ENCODE peak calls at places on chromosomes 2 and 18, in five cellular contexts. V is body of pancreas; N is mucosa of descending colon; X is neuronal stem cell; P is effector memory CD4-positive, alpha-beta T cell. A is an unnamed sample.

GRCh38 chr18:9613550-9614400 is 584 bp downstream of the PPP4R1 start:
- DNase-seq in V (peak; percentile 62), N (peak; percentile 79), X (peak; percentile 37), P (no peak), A (peak; percentile 60)

GRCh38 chr2:162126145-162126926 is 25.7 kb downstream of the GCG start:
- DNase-seq in V (no peak), N (no peak), X (no peak), P (no peak), A (no peak)

GRCh38 chr2:10716581-10716980 is 4.8 kb upstream of the ATP6V1C2 start:
- DNase-seq in V (no peak), N (no peak), X (no peak), P (no peak), A (no peak)

GRCh38 chr2:162732946-162733698 is 105.4 kb downstream of the KCNH7 start:
- DNase-seq in V (peak; percentile 71), N (peak; percentile 21), X (no peak), P (no peak), A (no peak)

GRCh38 chr2:119178811-119179601 is 20.5 kb upstream of the C1QL2 start:
- DNase-seq in V (peak; percentile 53), N (no peak), X (no peak), P (no peak), A (peak; percentile 33)

GRCh38 chr2:180324191-180324590 is 317.1 kb upstream of the CWC22 start:
- DNase-seq in V (no peak), N (no peak), X (no peak), P (no peak), A (no peak)

GRCh38 chr2:144132357-144132756 is 387.6 kb downstream of the ZEB2 start:
- DNase-seq in V (no peak), N (no peak), X (no peak), P (no peak), A (no peak)

GRCh38 chr2:16154501-16155280 is 214.3 kb downstream of the MYCN start:
- DNase-seq in V (no peak), N (no peak), X (no peak), P (no peak), A (no peak)

GRCh38 chr2:174781298-174781697 is 17.0 kb upstream of the CHRNA1 start:
- DNase-seq in V (no peak), N (no peak), X (no peak), P (no peak), A (no peak)

GRCh38 chr2:25894135-25894830 is 16.0 kb upstream of the ASXL2 start:
- DNase-seq in V (peak; percentile 37), N (no peak), X (no peak), P (no peak), A (no peak)

GRCh38 chr2:163753721-163754120 is 17.9 kb upstream of the FIGN start:
- DNase-seq in V (no peak), N (no peak), X (no peak), P (no peak), A (no peak)

GRCh38 chr2:73759904-73760303 is 20.0 kb downstream of the DUSP11 start:
- DNase-seq in V (no peak), N (no peak), X (no peak), P (no peak), A (no peak)

GRCh38 chr2:120576509-120577474 is 158.9 kb upstream of the GLI2 start:
- DNase-seq in V (peak; percentile 26), N (no peak), X (no peak), P (no peak), A (no peak)

GRCh38 chr2:120846406-120847095 is 110.9 kb downstream of the GLI2 start:
- DNase-seq in V (no peak), N (no peak), X (no peak), P (no peak), A (no peak)

GRCh38 chr2:179447839-179448447 is 183.3 kb upstream of the SESTD1 start:
- DNase-seq in V (no peak), N (no peak), X (no peak), P (no peak), A (no peak)

GRCh38 chr2:236718207-236718992 is 148.8 kb downstream of the ACKR3 start:
- DNase-seq in V (no peak), N (no peak), X (no peak), P (no peak), A (no peak)

GRCh38 chr2:26189751-26190150 is 16.9 kb downstream of the GAREM2 start:
- DNase-seq in V (no peak), N (no peak), X (no peak), P (no peak), A (no peak)

GRCh38 chr2:110866036-110866435 is 133.7 kb downstream of the ACOXL start:
- DNase-seq in V (no peak), N (no peak), X (no peak), P (no peak), A (no peak)

GRCh38 chr18:70068981-70069380 is 121.3 kb upstream of the CD226 start:
- DNase-seq in V (no peak), N (no peak), X (no peak), P (no peak), A (no peak)

GRCh38 chr18:24702001-24702400 is 241.6 kb downstream of the HRH4 start:
- DNase-seq in V (no peak), N (no peak), X (no peak), P (no peak), A (no peak)

GRCh38 chr2:55087501-55087900 is 37.2 kb upstream of the RTN4 start:
- DNase-seq in V (no peak), N (no peak), X (no peak), P (no peak), A (no peak)

GRCh38 chr2:206728277-206729199 is 10.3 kb upstream of the DYTN start:
- DNase-seq in V (no peak), N (no peak), X (no peak), P (no peak), A (no peak)

GRCh38 chr2:112166801-112167499 is 28.8 kb downstream of the FBLN7 start:
- DNase-seq in V (no peak), N (no peak), X (no peak), P (no peak), A (no peak)

GRCh38 chr2:30708491-30709290 is 98.6 kb downstream of the CAPN13 start:
- DNase-seq in V (no peak), N (peak; percentile 32), X (no peak), P (no peak), A (peak; percentile 29)

GRCh38 chr18:68267583-68267982 is 447.3 kb downstream of the TMX3 start:
- DNase-seq in V (no peak), N (no peak), X (no peak), P (no peak), A (no peak)

GRCh38 chr2:160345102-160345501 is 145.0 kb upstream of the ITGB6 start:
- DNase-seq in V (no peak), N (no peak), X (no peak), P (no peak), A (no peak)

GRCh38 chr2:155975734-155976133 is 356.8 kb downstream of the NR4A2 start:
- DNase-seq in V (no peak), N (no peak), X (peak; percentile 51), P (no peak), A (no peak)

GRCh38 chr2:197809064-197809463 is 4.7 kb downstream of the PLCL1 start:
- DNase-seq in V (no peak), N (no peak), X (no peak), P (no peak), A (no peak)

GRCh38 chr2:17272170-17272569 is 246.1 kb downstream of the RAD51AP2 start:
- DNase-seq in V (no peak), N (no peak), X (no peak), P (no peak), A (no peak)

GRCh38 chr2:127157114-127157513 is 50.2 kb upstream of the BIN1 start:
- DNase-seq in V (no peak), N (no peak), X (no peak), P (no peak), A (no peak)

DNA sequence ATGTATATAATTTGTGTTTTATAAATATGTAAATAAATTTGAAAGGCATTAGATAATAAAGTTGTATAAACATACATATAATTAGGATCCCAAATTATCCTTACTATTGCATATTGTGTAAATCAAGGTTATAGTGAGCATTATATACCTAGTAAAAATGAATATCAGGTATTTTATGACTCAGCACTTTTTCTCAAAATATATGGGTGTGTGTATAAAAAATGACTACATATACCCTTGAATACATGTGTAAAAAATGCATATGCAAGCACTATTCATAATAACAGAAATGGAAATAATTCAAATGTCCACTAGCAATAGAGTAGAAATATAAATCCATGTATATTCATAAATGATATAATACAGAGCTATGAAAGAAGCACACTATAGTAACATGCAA is 870.9 kb upstream of the CNTNAP5 start:
- DNase-seq in V (no peak), N (no peak), X (no peak), P (no peak), A (no peak)
- H3K9me3 ChIP-seq in V (no peaks in the 10 kb centered on the region), N (no peaks in the 10 kb centered on the region), X (no peaks in the 10 kb centered on the region), P (no peaks in the 10 kb centered on the region), A (no peaks in the 10 kb centered on the region)

DNA sequence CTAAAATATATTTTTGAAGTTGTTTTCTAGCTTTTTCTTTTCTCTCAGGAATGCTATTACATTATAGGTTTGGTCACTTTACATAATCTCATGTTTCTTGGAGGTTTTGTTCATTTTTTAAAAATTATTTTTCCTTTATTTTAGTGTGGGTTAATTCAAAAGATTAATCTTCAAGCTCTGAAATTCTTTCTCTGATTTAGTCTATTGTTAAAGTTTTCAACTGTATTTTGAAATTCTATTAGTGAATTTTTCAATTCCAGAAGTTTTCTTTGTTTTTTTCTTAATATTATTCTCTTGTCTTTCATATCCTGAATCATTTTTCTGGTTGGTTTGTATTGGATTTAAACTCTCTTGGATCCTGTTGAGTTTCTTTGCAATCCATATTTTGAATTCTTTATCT is 80.4 kb downstream of the MSTN start:
- DNase-seq in V (no peak), N (no peak), X (no peak), P (no peak), A (no peak)
- H3K9me3 ChIP-seq in V (peaks cover 14% of the 10 kb centered on the region), N (peaks cover 34% of the 10 kb centered on the region), X (peaks cover 8% of the 10 kb centered on the region), P (peaks cover 5% of the 10 kb centered on the region), A (peaks cover 13% of the 10 kb centered on the region)

GRCh38 chr18:76131738-76132137 is 363.3 kb downstream of the ZNF516 start:
- DNase-seq in V (no peak), N (no peak), X (no peak), P (no peak), A (no peak)

GRCh38 chr18:76133873-76134272 is 361.2 kb downstream of the ZNF516 start:
- DNase-seq in V (no peak), N (no peak), X (no peak), P (no peak), A (no peak)

GRCh38 chr18:76130845-76131244 is 364.2 kb downstream of the ZNF516 start:
- DNase-seq in V (no peak), N (no peak), X (no peak), P (no peak), A (no peak)

GRCh38 chr18:76139844-76140243 is 355.2 kb downstream of the ZNF516 start:
- DNase-seq in V (no peak), N (no peak), X (no peak), P (no peak), A (no peak)

DNA sequence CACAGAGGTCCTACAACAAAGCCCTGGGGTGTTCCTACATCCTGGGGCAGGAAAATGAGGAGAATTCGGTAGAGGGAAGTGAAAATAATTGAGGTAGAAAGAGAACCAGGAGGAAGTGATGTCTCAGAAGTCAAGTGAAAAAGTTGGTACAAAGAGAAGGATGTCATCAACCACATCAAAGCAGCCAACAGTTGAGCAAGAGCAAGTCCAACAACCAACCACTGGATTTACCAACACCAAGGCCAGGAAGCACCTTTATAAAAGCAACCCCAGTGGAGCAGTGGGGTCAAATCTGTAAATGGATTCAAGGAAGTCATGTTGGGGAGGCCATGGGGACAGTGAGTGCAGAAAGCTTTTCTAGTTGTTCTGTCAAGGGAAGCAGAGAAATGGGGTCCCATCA is 360.4 kb downstream of the ZNF516 start:
- DNase-seq in V (no peak), N (no peak), X (no peak), P (no peak), A (no peak)
- H3K9me3 ChIP-seq in V (peaks cover 4% of the 10 kb centered on the region), N (peaks cover 3% of the 10 kb centered on the region), X (no peaks in the 10 kb centered on the region), P (no peaks in the 10 kb centered on the region), A (peaks cover 5% of the 10 kb centered on the region)

GRCh38 chr18:78107363-78107762 is 857.7 kb downstream of the GALR1 start:
- DNase-seq in V (no peak), N (no peak), X (no peak), P (no peak), A (peak; percentile 26)
- H3K9me3 ChIP-seq in V (no peaks in the 10 kb centered on the region), N (peaks cover 8% of the 10 kb centered on the region), X (no peaks in the 10 kb centered on the region), P (no peaks in the 10 kb centered on the region), A (peaks cover 3% of the 10 kb centered on the region)